ENCODE peak calls at places on chromosomes 3 and 15, in eight cellular contexts. P is WERI-Rb-1; X is activated T-cell treated with anti-CD3 and anti-CD28 coated beads, Interleukin-2, amount 50 U/mL, for 4 hours; F is T-helper 9 cell; N is activated CD8-positive, alpha-beta memory T cell treated with anti-CD3 and anti-CD28 coated beads for 1 hour; C is neural crest cell; L is Daoy; S is T1000. H is an unnamed sample.

GRCh38 chr3:1227111-1227510 is 134.3 kb downstream of the CNTN6 start:
- DNase-seq in P (no peak), X (no peak), F (no peak), N (no peak), C (no peak), L (no peak), S (no peak), H (no peak)

GRCh38 chr3:145815707-145816413 is 345.1 kb downstream of the PLOD2 start:
- DNase-seq in P (no peak), X (no peak), F (no peak), N (no peak), C (no peak), L (no peak), S (no peak), H (no peak)

GRCh38 chr15:20345401-20345958 is 196.1 kb downstream of the GOLGA6L6 start:
- DNase-seq in P (peak), X (no peak), F (no peak), N (no peak), C (no peak), L (peak), S (no peak), H (no peak)

GRCh38 chr15:90315276-90315982 is 36.7 kb upstream of the ZNF774 start:
- DNase-seq in P (no peak), X (no peak), F (no peak), N (no peak), C (no peak), L (peak), S (no peak), H (no peak)

GRCh38 chr3:143150076-143150475 is 30.5 kb downstream of the CHST2 start:
- DNase-seq in P (no peak), X (no peak), F (no peak), N (no peak), C (no peak), L (no peak), S (no peak), H (no peak)

GRCh38 chr3:88057650-88058321 is 1.0 kb downstream of the CGGBP1 start:
- DNase-seq in P (no peak), X (no peak), F (no peak), N (no peak), C (no peak), L (peak), S (no peak), H (no peak)

GRCh38 chr3:197709135-197709534 is 27.6 kb downstream of the RUBCN start:
- DNase-seq in P (no peak), X (no peak), F (no peak), N (no peak), C (no peak), L (no peak), S (no peak), H (no peak)

GRCh38 chr3:104952587-104952986 is 414.1 kb upstream of the ALCAM start:
- DNase-seq in P (no peak), X (no peak), F (no peak), N (no peak), C (no peak), L (no peak), S (peak), H (no peak)

GRCh38 chr3:152258448-152259302 is 10.1 kb upstream of the MBNL1 start:
- DNase-seq in P (no peak), X (peak), F (peak), N (peak), C (no peak), L (peak), S (peak), H (no peak)

GRCh38 chr3:128278761-128279593 is 125.7 kb downstream of the EEFSEC start:
- DNase-seq in P (no peak), X (no peak), F (no peak), N (no peak), C (peak), L (peak), S (no peak), H (peak)

GRCh38 chr3:155241559-155241958 is 51.9 kb downstream of the STRIT1 start:
- DNase-seq in P (peak), X (no peak), F (no peak), N (no peak), C (no peak), L (no peak), S (no peak), H (no peak)

GRCh38 chr3:136194409-136195257 is 1.5 kb downstream of the MSL2 start:
- DNase-seq in P (no peak), X (peak), F (peak), N (peak), C (peak), L (peak), S (no peak), H (peak)

GRCh38 chr3:173064631-173065030 is 76.4 kb downstream of the SPATA16 start:
- DNase-seq in P (no peak), X (no peak), F (no peak), N (no peak), C (no peak), L (no peak), S (no peak), H (no peak)

GRCh38 chr15:63191895-63192603 is 2.6 kb downstream of the RAB8B start:
- DNase-seq in P (no peak), X (peak), F (peak), N (no peak), C (no peak), L (peak), S (no peak), H (no peak)

GRCh38 chr15:71252036-71252898 is 137.0 kb downstream of the THSD4 start:
- DNase-seq in P (no peak), X (no peak), F (no peak), N (no peak), C (no peak), L (peak), S (peak), H (peak)

GRCh38 chr3:197810901-197811300 is 19.8 kb downstream of the LRCH3 start:
- DNase-seq in P (no peak), X (no peak), F (no peak), N (no peak), C (no peak), L (no peak), S (no peak), H (no peak)

GRCh38 chr3:194906970-194907629 is 221.4 kb downstream of the FAM43A start:
- DNase-seq in P (no peak), X (no peak), F (no peak), N (no peak), C (no peak), L (peak), S (no peak), H (no peak)

GRCh38 chr15:42037650-42038049 is 16.8 kb upstream of the PLA2G4E start:
- DNase-seq in P (no peak), X (no peak), F (no peak), N (no peak), C (no peak), L (peak), S (no peak), H (peak)

GRCh38 chr3:107816082-107816481 is 274.7 kb downstream of the CD47 start:
- DNase-seq in P (no peak), X (no peak), F (no peak), N (no peak), C (no peak), L (no peak), S (peak), H (no peak)

GRCh38 chr3:159432721-159433300 is 555.8 kb upstream of the IL12A start:
- DNase-seq in P (no peak), X (no peak), F (no peak), N (no peak), C (no peak), L (no peak), S (no peak), H (no peak)

GRCh38 chr3:31404871-31405270 is 127.9 kb upstream of the STT3B start:
- DNase-seq in P (no peak), X (no peak), F (no peak), N (no peak), C (no peak), L (no peak), S (no peak), H (no peak)

GRCh38 chr3:193039058-193039457 is 121.4 kb upstream of the MB21D2 start:
- DNase-seq in P (no peak), X (no peak), F (no peak), N (no peak), C (no peak), L (no peak), S (no peak), H (no peak)

GRCh38 chr3:152209060-152209459 is 59.7 kb upstream of the MBNL1 start:
- DNase-seq in P (no peak), X (no peak), F (no peak), N (no peak), C (no peak), L (no peak), S (no peak), H (no peak)

GRCh38 chr3:124351430-124352142 is 359.7 kb upstream of the ROPN1 start:
- DNase-seq in P (peak), X (no peak), F (no peak), N (no peak), C (peak), L (peak), S (peak), H (peak)

GRCh38 chr3:53800041-53800440 is 46.2 kb downstream of the CHDH start:
- DNase-seq in P (no peak), X (no peak), F (no peak), N (no peak), C (no peak), L (no peak), S (no peak), H (no peak)

GRCh38 chr15:82891025-82891390 is 61.5 kb downstream of the HOMER2 start:
- DNase-seq in P (no peak), X (no peak), F (no peak), N (no peak), C (no peak), L (no peak), S (no peak), H (no peak)

GRCh38 chr15:81196576-81197254 is at the start of gene IL16:
- DNase-seq in P (peak), X (no peak), F (no peak), N (no peak), C (no peak), L (no peak), S (no peak), H (no peak)

GRCh38 chr15:42736178-42736792 is 643 bp downstream of the CDAN1 start:
- DNase-seq in P (no peak), X (no peak), F (no peak), N (no peak), C (peak), L (no peak), S (no peak), H (no peak)

GRCh38 chr15:23694592-23694991 is 7.5 kb upstream of the NDN start:
- DNase-seq in P (no peak), X (no peak), F (no peak), N (no peak), C (no peak), L (no peak), S (no peak), H (no peak)

GRCh38 chr15:60479711-60480110 is 769 bp upstream of the ICE2 start:
- DNase-seq in P (no peak), X (no peak), F (no peak), N (no peak), C (no peak), L (no peak), S (no peak), H (no peak)

GRCh38 chr3:36827133-36827532 is 62.8 kb upstream of the DCLK3 start:
- DNase-seq in P (peak), X (no peak), F (no peak), N (no peak), C (no peak), L (no peak), S (no peak), H (no peak)

GRCh38 chr3:190560284-190560895 is 46.5 kb downstream of the IL1RAP start:
- DNase-seq in P (no peak), X (no peak), F (no peak), N (no peak), C (no peak), L (no peak), S (no peak), H (no peak)

GRCh38 chr3:9192238-9192637 is 57.2 kb downstream of the SRGAP3 start:
- DNase-seq in P (no peak), X (no peak), F (no peak), N (no peak), C (no peak), L (no peak), S (no peak), H (no peak)

GRCh38 chr3:64342940-64343691 is 117.8 kb upstream of the PRICKLE2 start:
- DNase-seq in P (no peak), X (no peak), F (no peak), N (no peak), C (no peak), L (peak), S (peak), H (no peak)

H was measured in BE2C.